ENCODE peak calls at places on chromosomes 3 and 15, in five cellular contexts. T, D, J, X and E are unnamed samples.
A peak's percentile ranks its signal among the peaks of the same experiment; 100 is the strongest.

GRCh38 chr3:66393486-66394260 is 107.1 kb downstream of the LRIG1 start:
- DNase-seq in X (peak; percentile 32), J (peak; percentile 54), D (peak; percentile 28), T (no peak), E (no peak)

GRCh38 chr3:132203889-132204596 is 113.2 kb upstream of the ACP3 start:
- DNase-seq in J (no peak), X (no peak), D (no peak), T (no peak), E (no peak)

GRCh38 chr15:84908564-84908963 is 24.1 kb downstream of the SLC28A1 start:
- DNase-seq in T (no peak), D (no peak), X (no peak), J (no peak), E (no peak)

GRCh38 chr15:73956276-73957086 is 30.2 kb downstream of the LOXL1 start:
- DNase-seq in J (no peak), D (no peak), T (no peak), X (peak; percentile 75), E (no peak)

GRCh38 chr3:138135141-138135832 is 3.1 kb upstream of the A4GNT start:
- DNase-seq in X (no peak), D (no peak), T (no peak), J (no peak), E (no peak)

GRCh38 chr15:70093481-70094309 is 4.0 kb downstream of the TLE3 start:
- DNase-seq in D (no peak), X (no peak), J (no peak), T (no peak), E (no peak)

GRCh38 chr3:8238434-8238833 is 263.2 kb upstream of the LMCD1 start:
- DNase-seq in T (no peak), X (no peak), J (no peak), D (no peak), E (no peak)

GRCh38 chr15:100338971-100339444 is 2.8 kb downstream of the ADAMTS17 start:
- DNase-seq in X (peak; percentile 32), J (peak; percentile 73), T (peak; percentile 61), D (peak; percentile 62), E (peak; percentile 72)

GRCh38 chr3:14208977-14209394 is 30.4 kb downstream of the LSM3 start:
- DNase-seq in X (no peak), T (no peak), J (no peak), D (no peak), E (no peak)

GRCh38 chr15:32818758-32819405 is 101.1 kb downstream of the GREM1 start:
- DNase-seq in T (no peak), X (peak; percentile 97), D (no peak), J (no peak), E (no peak)

GRCh38 chr3:59510576-59510975 is 460.8 kb upstream of the CFAP20DC start:
- DNase-seq in X (no peak), D (no peak), J (no peak), T (no peak), E (no peak)

GRCh38 chr3:142723968-142724681 is at the start of gene TRPC1:
- DNase-seq in J (peak; percentile 82), D (peak; percentile 81), X (peak; percentile 27), T (peak; percentile 82), E (peak; percentile 90)

GRCh38 chr15:38864122-38864521 is 299.5 kb upstream of the RASGRP1 start:
- DNase-seq in D (no peak), J (no peak), X (no peak), T (no peak), E (no peak)
- TF ChIP-seq CTCF in D (peak; percentile 22), J (no peak), X (no peak), T (no peak), E (no peak)

GRCh38 chr3:122742234-122742633 is 51.4 kb downstream of the HSPBAP1 start:
- DNase-seq in D (no peak), J (no peak), X (no peak), T (no peak), E (no peak)

GRCh38 chr3:122743581-122744120 is 50.0 kb downstream of the HSPBAP1 start:
- DNase-seq in X (no peak), J (no peak), D (no peak), T (no peak), E (no peak)

GRCh38 chr3:122739172-122739571 is 54.5 kb downstream of the HSPBAP1 start:
- DNase-seq in D (no peak), T (no peak), X (no peak), J (no peak), E (no peak)
- TF ChIP-seq CTCF in D (no peak), T (no peak), X (no peak), J (no peak), E (no peak)

DNA sequence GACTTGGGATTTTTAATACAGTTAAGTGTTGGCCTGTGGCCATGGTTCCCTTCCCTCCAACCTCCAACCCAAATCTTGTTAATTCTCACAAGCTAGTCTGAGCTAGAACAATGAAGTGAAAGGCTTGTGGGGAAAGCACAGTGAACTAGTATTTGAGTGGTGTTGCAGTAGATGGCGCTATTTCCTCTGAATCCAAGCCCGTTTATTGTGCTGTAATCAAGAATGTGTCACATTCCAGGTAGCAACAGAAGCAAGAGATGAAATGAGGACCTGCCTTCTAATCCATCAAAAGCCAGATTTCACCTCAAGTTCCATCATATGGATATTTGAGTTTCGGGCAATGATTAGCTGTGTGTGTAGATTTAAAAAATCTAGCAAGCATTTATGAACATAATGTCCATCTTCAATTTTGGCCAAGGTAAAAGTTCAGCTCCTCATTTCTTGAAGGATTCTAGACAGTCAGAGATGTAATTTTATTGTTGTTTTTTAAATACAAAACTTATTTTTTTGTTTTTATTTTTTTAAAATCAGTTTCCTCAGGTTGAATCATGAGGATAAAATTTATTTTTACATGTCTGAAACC is 160.7 kb downstream of the SQOR start:
- DNase-seq in T (peak; percentile 46), X (no peak), D (peak; percentile 65), J (no peak), E (no peak)
- TF ChIP-seq CTCF in T (peak; percentile 68), X (peak; percentile 58), D (peak; percentile 90), J (peak; percentile 44), E (peak; percentile 59)

GRCh38 chr3:65343736-65344135 is 655.9 kb upstream of the ADAMTS9 start:
- DNase-seq in X (no peak), D (no peak), J (no peak), T (no peak), E (no peak)

GRCh38 chr3:65344846-65345245 is 657.0 kb upstream of the ADAMTS9 start:
- DNase-seq in D (no peak), J (no peak), X (no peak), T (no peak), E (no peak)

GRCh38 chr3:65343031-65343430 is 655.2 kb upstream of the ADAMTS9 start:
- DNase-seq in T (no peak), J (no peak), D (no peak), X (no peak), E (no peak)

GRCh38 chr3:65344444-65344843 is 656.6 kb upstream of the ADAMTS9 start:
- DNase-seq in X (no peak), D (no peak), J (no peak), T (peak; percentile 19), E (no peak)

DNA sequence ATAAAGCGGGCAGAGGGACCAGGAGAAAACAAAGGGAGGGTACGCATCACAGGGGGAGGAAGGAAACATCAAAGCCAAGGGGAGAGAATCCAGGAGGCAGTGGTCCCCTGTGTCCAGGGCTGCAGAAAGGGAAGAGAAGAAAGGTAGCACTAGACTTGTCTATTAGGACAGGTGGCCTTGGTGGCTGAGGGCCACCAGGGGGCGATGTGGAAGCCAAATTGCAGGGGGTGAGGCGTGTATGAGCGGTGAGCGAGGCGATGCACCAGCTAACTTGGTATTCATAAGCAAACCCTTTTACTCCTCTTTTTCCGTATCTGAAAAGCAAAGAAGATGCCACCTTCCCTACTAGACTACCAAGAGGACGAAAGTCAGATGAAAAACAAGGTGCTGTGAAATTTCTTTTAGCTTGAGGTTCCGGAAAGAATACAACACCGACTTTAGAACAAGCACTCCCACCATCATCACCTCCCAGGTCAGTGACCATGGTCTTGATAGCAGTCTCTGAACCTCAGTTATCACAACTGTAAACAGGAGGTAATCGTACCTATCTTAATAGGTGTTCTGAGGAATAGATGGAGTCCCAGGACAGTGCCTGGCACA is 654.4 kb upstream of the ADAMTS9 start:
- DNase-seq in D (peak; percentile 28), J (no peak), T (peak; percentile 87), X (no peak), E (peak; percentile 77)
- TF ChIP-seq CTCF in D (peak; percentile 78), J (peak; percentile 40), T (peak; percentile 85), X (peak; percentile 63), E (peak; percentile 82)

GRCh38 chr15:39931615-39932014 is 2.3 kb upstream of the EIF2AK4 start:
- DNase-seq in X (no peak), D (no peak), J (no peak), T (no peak), E (no peak)
- TF ChIP-seq CTCF in X (no peak), D (peak; percentile 21), J (no peak), T (no peak), E (no peak)

DNA sequence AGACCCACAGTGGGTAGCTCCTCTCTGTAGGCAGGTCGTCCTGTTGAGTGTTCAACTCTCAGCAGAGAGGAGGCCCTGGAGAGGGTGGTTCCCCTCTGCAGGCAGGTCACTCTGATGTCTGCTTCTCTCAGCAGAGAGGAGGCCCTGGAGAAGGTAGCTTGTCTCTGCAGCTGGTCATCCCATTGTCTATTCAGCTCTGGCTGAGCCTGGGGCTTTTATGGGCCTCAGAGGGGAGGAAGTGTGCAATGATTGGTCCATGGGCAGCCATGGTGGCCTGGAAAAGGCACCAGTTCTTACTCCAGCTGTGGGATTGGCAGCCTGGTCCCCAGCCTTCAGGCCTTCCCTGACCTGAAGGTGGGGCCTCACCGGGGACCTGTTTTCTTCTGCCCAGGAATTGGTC is 52.9 kb downstream of the PPCDC start:
- DNase-seq in D (peak; percentile 28), T (no peak), X (no peak), J (no peak), E (no peak)
- TF ChIP-seq CTCF in D (no peak), T (no peak), X (no peak), J (no peak), E (no peak)

DNA sequence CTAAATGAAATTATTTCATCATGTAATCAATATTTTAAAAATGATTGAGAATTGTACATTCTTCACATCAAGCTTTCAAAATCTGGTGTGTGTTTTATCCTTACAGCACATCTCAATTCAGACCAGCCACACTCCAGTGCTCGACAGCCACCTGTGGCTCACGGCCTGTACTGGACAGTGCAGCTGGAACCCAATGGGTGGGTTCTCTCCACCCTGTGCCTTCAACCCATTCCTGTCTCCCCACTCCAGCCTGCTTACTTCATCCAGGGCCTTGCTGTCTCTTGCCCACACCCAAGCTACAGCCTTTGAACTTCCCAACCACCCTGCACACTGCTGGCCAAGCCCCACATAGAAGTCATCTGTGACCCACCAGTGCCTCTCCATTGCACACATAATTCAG is 17.6 kb downstream of the CYP19A1 start:
- DNase-seq in T (no peak), X (no peak), D (no peak), J (no peak), E (no peak)
- TF ChIP-seq CTCF in T (no peak), X (no peak), D (no peak), J (no peak), E (no peak)